ENCODE peak calls at places on chromosomes 7 and 10, in six cellular contexts. One of them, this sample, is unnamed.

GRCh38 chr10:32650246-32650655 is 204.3 kb downstream of the CCDC7 start:
- DNase-seq in NB4: peak
- DNase-seq in A549: no peak
- DNase-seq in K562: no peak
- DNase-seq in HepG2: no peak
- DNase-seq in GM12878: peak
- DNase-seq in this sample: no peak

GRCh38 chr10:3482200-3482993 is 302.6 kb downstream of the KLF6 start:
- DNase-seq in NB4: peak
- DNase-seq in A549: peak
- DNase-seq in K562: peak
- DNase-seq in HepG2: peak
- DNase-seq in GM12878: peak
- DNase-seq in this sample: peak

GRCh38 chr7:156438011-156438410 is 202.6 kb upstream of the RNF32 start:
- DNase-seq in NB4: no peak
- DNase-seq in A549: no peak
- DNase-seq in K562: no peak
- DNase-seq in HepG2: no peak
- DNase-seq in GM12878: no peak
- DNase-seq in this sample: no peak

GRCh38 chr7:147803625-147804024 is 786.9 kb upstream of the C7orf33 start:
- DNase-seq in NB4: no peak
- DNase-seq in A549: no peak
- DNase-seq in K562: no peak
- DNase-seq in HepG2: no peak
- DNase-seq in GM12878: no peak
- DNase-seq in this sample: no peak

GRCh38 chr7:93327006-93327633 is 95.0 kb downstream of the VPS50 start:
- DNase-seq in NB4: peak
- DNase-seq in A549: no peak
- DNase-seq in K562: no peak
- DNase-seq in HepG2: no peak
- DNase-seq in GM12878: no peak
- DNase-seq in this sample: no peak

GRCh38 chr10:77392851-77393250 is 244.8 kb downstream of the KCNMA1 start:
- DNase-seq in NB4: no peak
- DNase-seq in A549: peak
- DNase-seq in K562: no peak
- DNase-seq in HepG2: no peak
- DNase-seq in GM12878: no peak
- DNase-seq in this sample: peak

GRCh38 chr10:63866747-63867140 is 345.5 kb downstream of the REEP3 start:
- DNase-seq in NB4: peak
- DNase-seq in A549: peak
- DNase-seq in K562: peak
- DNase-seq in HepG2: peak
- DNase-seq in GM12878: no peak
- DNase-seq in this sample: peak

GRCh38 chr7:106772655-106773108 is 92.4 kb upstream of the PIK3CG start:
- DNase-seq in NB4: no peak
- DNase-seq in A549: peak
- DNase-seq in K562: no peak
- DNase-seq in HepG2: no peak
- DNase-seq in GM12878: no peak
- DNase-seq in this sample: peak

GRCh38 chr7:73844848-73845460 is 2.6 kb upstream of the METTL27 start:
- DNase-seq in NB4: no peak
- DNase-seq in A549: no peak
- DNase-seq in K562: no peak
- DNase-seq in HepG2: no peak
- DNase-seq in GM12878: no peak
- DNase-seq in this sample: no peak

GRCh38 chr7:22402250-22402649 is 45.3 kb upstream of the RAPGEF5 start:
- DNase-seq in NB4: peak
- DNase-seq in A549: no peak
- DNase-seq in K562: no peak
- DNase-seq in HepG2: no peak
- DNase-seq in GM12878: no peak
- DNase-seq in this sample: no peak

GRCh38 chr7:69067397-69067796 is 530.9 kb upstream of the AUTS2 start:
- DNase-seq in NB4: peak
- DNase-seq in A549: peak
- DNase-seq in K562: peak
- DNase-seq in HepG2: no peak
- DNase-seq in GM12878: no peak
- DNase-seq in this sample: no peak

GRCh38 chr7:53877688-53878087 is 664.5 kb upstream of the VSTM2A start:
- DNase-seq in NB4: no peak
- DNase-seq in A549: no peak
- DNase-seq in K562: no peak
- DNase-seq in HepG2: no peak
- DNase-seq in GM12878: no peak
- DNase-seq in this sample: no peak

GRCh38 chr10:66349076-66349475 is 576.8 kb upstream of the LRRTM3 start:
- DNase-seq in NB4: no peak
- DNase-seq in A549: no peak
- DNase-seq in K562: no peak
- DNase-seq in HepG2: no peak
- DNase-seq in GM12878: no peak
- DNase-seq in this sample: no peak

GRCh38 chr7:94654764-94655561 is 970 bp downstream of the SGCE start:
- DNase-seq in NB4: no peak
- DNase-seq in A549: peak
- DNase-seq in K562: no peak
- DNase-seq in HepG2: no peak
- DNase-seq in GM12878: no peak
- DNase-seq in this sample: peak

GRCh38 chr10:123183724-123184123 is 29.5 kb downstream of the BUB3 start:
- DNase-seq in NB4: no peak
- DNase-seq in A549: no peak
- DNase-seq in K562: no peak
- DNase-seq in HepG2: no peak
- DNase-seq in GM12878: no peak
- DNase-seq in this sample: no peak

GRCh38 chr7:100563100-100563564 is 10.6 kb downstream of the SAP25 start:
- DNase-seq in NB4: no peak
- DNase-seq in A549: no peak
- DNase-seq in K562: no peak
- DNase-seq in HepG2: no peak
- DNase-seq in GM12878: no peak
- DNase-seq in this sample: no peak

GRCh38 chr7:100566018-100566531 is 7.6 kb downstream of the SAP25 start:
- DNase-seq in NB4: no peak
- DNase-seq in A549: no peak
- DNase-seq in K562: no peak
- DNase-seq in HepG2: no peak
- DNase-seq in GM12878: no peak
- DNase-seq in this sample: no peak

GRCh38 chr7:100567045-100567730 is 6.5 kb downstream of the SAP25 start:
- DNase-seq in NB4: no peak
- DNase-seq in A549: no peak
- DNase-seq in K562: no peak
- DNase-seq in HepG2: no peak
- DNase-seq in GM12878: no peak
- DNase-seq in this sample: no peak

GRCh38 chr7:100563809-100564400 is 9.8 kb downstream of the SAP25 start:
- DNase-seq in NB4: peak
- DNase-seq in A549: peak
- DNase-seq in K562: peak
- DNase-seq in HepG2: no peak
- DNase-seq in GM12878: no peak
- DNase-seq in this sample: peak

GRCh38 chr7:100565133-100565571 is 8.5 kb downstream of the SAP25 start:
- DNase-seq in NB4: no peak
- DNase-seq in A549: no peak
- DNase-seq in K562: no peak
- DNase-seq in HepG2: no peak
- DNase-seq in GM12878: no peak
- DNase-seq in this sample: no peak
- TF ChIP-seq MYC in NB4: no peak
- TF ChIP-seq MYC in A549: no peak
- TF ChIP-seq MYC in K562: no peak
- TF ChIP-seq MYC in HepG2: no peak
- TF ChIP-seq MYC in GM12878: no peak
- TF ChIP-seq MYC in this sample: no peak

GRCh38 chr7:44796034-44796503 is 412 bp upstream of the PPIA start:
- DNase-seq in NB4: no peak
- DNase-seq in A549: no peak
- DNase-seq in K562: no peak
- DNase-seq in HepG2: peak
- DNase-seq in GM12878: no peak
- DNase-seq in this sample: no peak
- TF ChIP-seq MYC in NB4: peak
- TF ChIP-seq MYC in A549: no peak
- TF ChIP-seq MYC in K562: no peak
- TF ChIP-seq MYC in HepG2: peak
- TF ChIP-seq MYC in GM12878: peak
- TF ChIP-seq MYC in this sample: peak

GRCh38 chr10:80924063-80924952 is 386.6 kb downstream of the SH2D4B start:
- DNase-seq in NB4: peak
- DNase-seq in A549: peak
- DNase-seq in K562: peak
- DNase-seq in HepG2: peak
- DNase-seq in GM12878: no peak
- DNase-seq in this sample: peak
- TF ChIP-seq MYC in NB4: no peak
- TF ChIP-seq MYC in A549: no peak
- TF ChIP-seq MYC in K562: no peak
- TF ChIP-seq MYC in HepG2: no peak
- TF ChIP-seq MYC in GM12878: no peak
- TF ChIP-seq MYC in this sample: no peak

GRCh38 chr7:129986600-129986999 is 33.8 kb upstream of the UBE2H start:
- DNase-seq in NB4: no peak
- DNase-seq in A549: no peak
- DNase-seq in K562: no peak
- DNase-seq in HepG2: no peak
- DNase-seq in GM12878: no peak
- DNase-seq in this sample: no peak

GRCh38 chr7:129975309-129975708 is 22.5 kb upstream of the UBE2H start:
- DNase-seq in NB4: no peak
- DNase-seq in A549: no peak
- DNase-seq in K562: no peak
- DNase-seq in HepG2: no peak
- DNase-seq in GM12878: no peak
- DNase-seq in this sample: no peak

DNA sequence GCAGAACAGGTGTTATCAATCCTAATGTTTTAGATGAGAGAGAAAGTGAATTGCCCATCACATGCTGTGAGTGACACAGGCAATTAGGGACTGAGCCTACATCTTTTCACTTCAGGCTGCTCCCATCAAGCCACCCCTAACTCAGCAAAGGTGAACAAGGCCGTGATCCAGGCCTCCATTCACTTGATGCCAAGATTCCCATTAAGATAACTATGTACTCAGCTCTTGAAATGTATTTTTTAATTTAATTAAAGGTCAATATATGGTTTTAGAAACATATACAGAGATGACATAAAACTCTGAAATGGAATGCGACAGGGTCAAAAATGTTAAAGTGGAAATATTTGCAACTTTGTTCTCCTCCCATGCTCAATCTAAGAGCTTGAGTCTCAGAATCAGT is 27.9 kb upstream of the UBE2H start:
- DNase-seq in NB4: no peak
- DNase-seq in A549: no peak
- DNase-seq in K562: no peak
- DNase-seq in HepG2: no peak
- DNase-seq in GM12878: no peak
- DNase-seq in this sample: no peak
- TF ChIP-seq MYC in NB4: no peak
- TF ChIP-seq MYC in A549: no peak
- TF ChIP-seq MYC in K562: no peak
- TF ChIP-seq MYC in HepG2: no peak
- TF ChIP-seq MYC in GM12878: no peak
- TF ChIP-seq MYC in this sample: no peak

GRCh38 chr10:28082316-28082715 is 83.4 kb upstream of the ODAD2 start:
- DNase-seq in NB4: no peak
- DNase-seq in A549: no peak
- DNase-seq in K562: no peak
- DNase-seq in HepG2: no peak
- DNase-seq in GM12878: no peak
- DNase-seq in this sample: no peak

GRCh38 chr10:28082885-28083284 is 84.0 kb upstream of the ODAD2 start:
- DNase-seq in NB4: no peak
- DNase-seq in A549: no peak
- DNase-seq in K562: no peak
- DNase-seq in HepG2: no peak
- DNase-seq in GM12878: no peak
- DNase-seq in this sample: no peak

GRCh38 chr10:28075424-28075823 is 76.5 kb upstream of the ODAD2 start:
- DNase-seq in NB4: no peak
- DNase-seq in A549: no peak
- DNase-seq in K562: no peak
- DNase-seq in HepG2: no peak
- DNase-seq in GM12878: no peak
- DNase-seq in this sample: no peak

GRCh38 chr10:28072573-28072972 is 73.7 kb upstream of the ODAD2 start:
- DNase-seq in NB4: no peak
- DNase-seq in A549: no peak
- DNase-seq in K562: no peak
- DNase-seq in HepG2: no peak
- DNase-seq in GM12878: no peak
- DNase-seq in this sample: no peak

GRCh38 chr10:28077889-28078288 is 79.0 kb upstream of the ODAD2 start:
- DNase-seq in NB4: no peak
- DNase-seq in A549: no peak
- DNase-seq in K562: no peak
- DNase-seq in HepG2: no peak
- DNase-seq in GM12878: no peak
- DNase-seq in this sample: no peak
- TF ChIP-seq MYC in NB4: no peak
- TF ChIP-seq MYC in A549: no peak
- TF ChIP-seq MYC in K562: no peak
- TF ChIP-seq MYC in HepG2: no peak
- TF ChIP-seq MYC in GM12878: no peak
- TF ChIP-seq MYC in this sample: no peak

GRCh38 chr10:109701583-109702215 is 221.6 kb downstream of the XPNPEP1 start:
- DNase-seq in NB4: no peak
- DNase-seq in A549: no peak
- DNase-seq in K562: no peak
- DNase-seq in HepG2: no peak
- DNase-seq in GM12878: no peak
- DNase-seq in this sample: no peak
- TF ChIP-seq MYC in NB4: no peak
- TF ChIP-seq MYC in A549: no peak
- TF ChIP-seq MYC in K562: no peak
- TF ChIP-seq MYC in HepG2: no peak
- TF ChIP-seq MYC in GM12878: no peak
- TF ChIP-seq MYC in this sample: no peak

GRCh38 chr7:25970381-25970780 is 181.6 kb upstream of the NFE2L3 start:
- DNase-seq in NB4: no peak
- DNase-seq in A549: no peak
- DNase-seq in K562: no peak
- DNase-seq in HepG2: no peak
- DNase-seq in GM12878: no peak
- DNase-seq in this sample: no peak
- TF ChIP-seq MYC in NB4: no peak
- TF ChIP-seq MYC in A549: no peak
- TF ChIP-seq MYC in K562: no peak
- TF ChIP-seq MYC in HepG2: no peak
- TF ChIP-seq MYC in GM12878: no peak
- TF ChIP-seq MYC in this sample: no peak

This sample was measured in endothelial cell of umbilical vein.